ENCODE peak calls at places on chromosome 15, in eight cellular contexts. A is H1, Q is HepG2, T is Panc1, C is sigmoid colon, P is K562, J is spleen, V is transverse colon. F is an unnamed sample.

GRCh38 chr15:65400760-65401606 is 21.8 kb downstream of the IGDCC4 start:
- DNase-seq in J (peak; percentile 81), T (no peak), Q (peak; percentile 74), A (peak; percentile 94), C (no peak), V (peak; percentile 58), P (peak; percentile 87), F (no peak)

GRCh38 chr15:32100286-32100685 is 70.0 kb downstream of the CHRNA7 start:
- DNase-seq in C (no peak), V (no peak), Q (no peak), J (no peak), T (no peak), P (no peak), A (no peak), F (no peak)

GRCh38 chr15:94235041-94235440 is 3.7 kb downstream of the MCTP2 start:
- DNase-seq in T (no peak), Q (no peak), J (no peak), C (no peak), V (no peak), P (no peak), A (no peak), F (no peak)

GRCh38 chr15:71143373-71144310 is 28.4 kb downstream of the THSD4 start:
- DNase-seq in C (no peak), J (no peak), Q (peak; percentile 38), V (no peak), T (no peak), A (no peak), P (no peak), F (no peak)

GRCh38 chr15:99925661-99926461 is 192.6 kb upstream of the LYSMD4 start:
- DNase-seq in V (peak; percentile 83), T (no peak), P (peak; percentile 37), J (peak; percentile 97), C (peak; percentile 85), Q (no peak), A (peak; percentile 62), F (peak; percentile 35)

GRCh38 chr15:81071130-81071529 is 62.9 kb upstream of the CFAP161 start:
- DNase-seq in T (no peak), P (no peak), C (no peak), A (peak; percentile 10), V (no peak), J (no peak), Q (no peak), F (no peak)

GRCh38 chr15:76987896-76988860 is 6.7 kb upstream of the PSTPIP1 start:
- DNase-seq in A (no peak), Q (no peak), J (peak; percentile 89), V (peak; percentile 49), P (peak; percentile 33), C (peak; percentile 80), T (no peak), F (peak; percentile 91)

GRCh38 chr15:73021139-73021621 is 31.1 kb upstream of the NEO1 start:
- DNase-seq in A (peak; percentile 57), C (no peak), V (no peak), Q (no peak), T (no peak), P (no peak), J (no peak), F (no peak)

GRCh38 chr15:63465104-63465503 is 39.3 kb upstream of the USP3 start:
- DNase-seq in J (no peak), V (no peak), T (no peak), A (no peak), P (no peak), C (no peak), Q (no peak), F (no peak)

GRCh38 chr15:52466134-52466701 is 62.5 kb downstream of the MYO5A start:
- DNase-seq in T (no peak), J (peak; percentile 92), A (no peak), P (no peak), V (peak; percentile 78), Q (no peak), C (peak; percentile 68), F (peak; percentile 74)

GRCh38 chr15:99446565-99447496 is 119.0 kb upstream of the MEF2A start:
- DNase-seq in T (no peak), A (peak; percentile 35), V (no peak), C (peak; percentile 53), J (no peak), Q (no peak), P (no peak), F (no peak)

GRCh38 chr15:101031203-101031602 is 112.0 kb downstream of the LRRK1 start:
- DNase-seq in V (peak; percentile 4), J (peak; percentile 55), Q (no peak), A (peak; percentile 32), P (no peak), C (peak; percentile 46), T (no peak), F (no peak)

GRCh38 chr15:31598620-31599019 is 272.0 kb downstream of the KLF13 start:
- DNase-seq in P (no peak), Q (peak; percentile 14), J (no peak), T (no peak), C (no peak), V (peak; percentile 37), A (peak; percentile 67), F (no peak)

GRCh38 chr15:49808341-49808740 is 187.5 kb downstream of the DTWD1 start:
- DNase-seq in V (no peak), C (no peak), J (no peak), Q (no peak), T (no peak), P (no peak), A (no peak), F (no peak)

GRCh38 chr15:59691194-59691805 is 2.2 kb upstream of the BNIP2 start:
- DNase-seq in T (no peak), J (no peak), C (no peak), P (no peak), Q (peak; percentile 28), A (no peak), V (peak; percentile 55), F (peak; percentile 50)

GRCh38 chr15:80967451-80967850 is 22.2 kb downstream of the MESD start:
- DNase-seq in P (no peak), J (no peak), C (no peak), A (peak; percentile 59), T (no peak), Q (peak; percentile 28), V (no peak), F (no peak)

GRCh38 chr15:27958911-27959598 is 140.1 kb downstream of the OCA2 start:
- DNase-seq in Q (no peak), C (no peak), V (no peak), P (no peak), J (no peak), A (no peak), T (no peak), F (no peak)

GRCh38 chr15:41971089-41971892 is 1.1 kb downstream of the EHD4 start:
- DNase-seq in C (peak; percentile 79), V (peak; percentile 72), Q (peak; percentile 61), A (no peak), P (no peak), T (no peak), J (peak; percentile 90), F (peak; percentile 50)
- TF ChIP-seq POLR2AphosphoS5 in C (peak; percentile 67), V (peak; percentile 80), Q (no peak), A (no peak), P (no peak), T (no peak), J (peak; percentile 84), F (no peak)

GRCh38 chr15:69454953-69455352 is 2.3 kb downstream of the RPLP1 start:
- DNase-seq in A (no peak), P (no peak), V (no peak), Q (no peak), T (no peak), C (no peak), J (no peak), F (no peak)

GRCh38 chr15:69456208-69457166 is 3.9 kb downstream of the RPLP1 start:
- DNase-seq in Q (no peak), V (no peak), A (peak; percentile 42), C (no peak), P (no peak), T (no peak), J (no peak), F (no peak)

GRCh38 chr15:69451951-69452701 is 492 bp upstream of the RPLP1 start:
- DNase-seq in Q (peak; percentile 92), C (peak; percentile 72), V (no peak), A (no peak), T (no peak), J (no peak), P (peak; percentile 44), F (peak; percentile 65)

GRCh38 chr15:69450968-69451695 is 1.5 kb upstream of the RPLP1 start:
- DNase-seq in J (no peak), P (no peak), C (no peak), Q (peak; percentile 53), T (no peak), V (no peak), A (no peak), F (no peak)

DNA sequence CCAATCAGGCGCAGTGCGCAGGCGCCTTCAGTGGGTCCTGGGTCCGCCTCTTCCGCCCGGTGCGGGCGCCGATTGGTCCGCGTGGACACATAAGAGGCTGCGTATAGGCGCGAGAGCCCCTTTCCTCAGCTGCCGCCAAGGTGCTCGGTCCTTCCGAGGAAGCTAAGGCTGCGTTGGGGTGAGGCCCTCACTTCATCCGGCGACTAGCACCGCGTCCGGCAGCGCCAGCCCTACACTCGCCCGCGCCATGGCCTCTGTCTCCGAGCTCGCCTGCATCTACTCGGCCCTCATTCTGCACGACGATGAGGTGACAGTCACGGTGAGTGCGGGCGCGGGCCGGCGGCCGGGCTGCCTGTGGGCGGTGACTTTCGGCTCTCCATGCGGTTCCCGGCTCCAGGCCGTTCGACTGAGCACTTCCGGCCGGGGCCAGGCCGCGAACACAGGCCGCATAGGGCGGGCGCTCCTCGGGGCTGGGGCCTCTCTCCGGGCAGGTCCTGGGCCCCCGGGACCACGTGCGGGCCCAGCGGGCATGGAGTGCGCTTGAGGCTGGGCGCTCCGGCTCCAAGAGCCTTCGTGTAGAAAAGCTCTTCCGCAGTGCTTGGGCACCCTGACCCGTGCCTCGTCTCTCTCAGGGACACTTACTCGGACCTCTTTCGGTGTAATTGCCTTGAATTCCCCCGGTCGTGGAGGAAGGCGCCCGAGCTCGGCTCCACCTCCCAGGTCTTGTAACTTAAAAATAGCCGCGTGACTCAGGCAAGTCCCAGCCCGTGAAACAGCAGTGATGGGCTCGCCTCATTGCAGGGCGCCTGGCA is at the start of gene RPLP1:
- DNase-seq in T (peak; percentile 90), A (peak; percentile 98), Q (no peak), P (peak; percentile 96), J (peak; percentile 99), C (peak; percentile 99), V (peak; percentile 97), F (peak; percentile 95)
- TF ChIP-seq POLR2AphosphoS5 in T (peak; percentile 99), A (peak; percentile 100), Q (peak; percentile 99), P (peak; percentile 98), J (peak; percentile 98), C (peak; percentile 99), V (peak; percentile 99), F (peak; percentile 99)

DNA sequence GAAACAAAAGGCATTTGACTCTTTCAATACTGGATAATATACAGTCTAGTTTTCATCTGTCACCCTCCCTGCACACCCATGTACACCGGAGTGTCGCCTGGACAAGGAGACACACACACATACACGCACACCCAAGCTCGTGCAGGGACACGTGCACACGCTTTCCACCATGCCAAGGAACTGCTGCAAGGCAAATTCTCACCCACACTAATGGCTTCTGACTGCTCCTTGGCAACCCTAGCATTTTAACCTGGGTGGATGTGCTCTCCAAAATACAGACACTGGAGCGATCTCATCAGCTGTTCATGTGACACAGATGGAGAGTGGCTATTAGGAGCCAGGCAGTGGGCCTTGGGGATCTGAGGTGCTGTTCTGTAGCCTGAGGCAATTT is 61.6 kb downstream of the MEIS2 start:
- DNase-seq in V (no peak), P (no peak), A (no peak), C (no peak), Q (no peak), J (no peak), T (no peak), F (no peak)
- TF ChIP-seq POLR2AphosphoS5 in V (no peak), P (no peak), A (no peak), C (peak; percentile 12), Q (no peak), J (no peak), T (no peak), F (no peak)

GRCh38 chr15:39589815-39590644 is 9.2 kb downstream of the THBS1 start:
- DNase-seq in C (peak; percentile 66), T (no peak), J (no peak), P (no peak), A (no peak), V (peak; percentile 13), Q (no peak), F (no peak)
- TF ChIP-seq POLR2AphosphoS5 in C (no peak), T (no peak), J (peak; percentile 60), P (no peak), A (peak; percentile 92), V (peak; percentile 62), Q (no peak), F (no peak)

F was measured in HL-60.